ENCODE peak calls at places on chromosomes 12 and 14, in four cellular contexts. O, T, A and Q are unnamed samples.

GRCh38 chr14:64671591-64671990 is 32.6 kb upstream of the PLEKHG3 start:
- DNase-seq in A (peak), O (no peak), T (no peak), Q (peak)

GRCh38 chr12:119369907-119370546 is 35.5 kb downstream of the CCDC60 start:
- DNase-seq in O (no peak), A (peak), T (no peak), Q (peak)

GRCh38 chr14:76996563-76997146 is 31.9 kb downstream of the IRF2BPL start:
- DNase-seq in A (no peak), O (no peak), T (no peak), Q (no peak)

GRCh38 chr12:131628341-131628740 is 82.5 kb upstream of the SFSWAP start:
- DNase-seq in A (no peak), O (no peak), T (no peak), Q (no peak)

GRCh38 chr12:49797452-49797782 is 30.8 kb downstream of the NCKAP5L start:
- DNase-seq in O (no peak), A (no peak), T (no peak), Q (no peak)

GRCh38 chr14:68471964-68472508 is 320.8 kb downstream of the ZFP36L1 start:
- DNase-seq in O (no peak), T (no peak), A (no peak), Q (no peak)

GRCh38 chr12:93663729-93664084 is 13.5 kb upstream of the CRADD start:
- DNase-seq in O (no peak), T (no peak), A (no peak), Q (no peak)

GRCh38 chr12:84361651-84362551 is 550.7 kb downstream of the SLC6A15 start:
- DNase-seq in A (no peak), O (no peak), T (no peak), Q (no peak)

GRCh38 chr12:52091869-52092268 is 12.4 kb downstream of the SMIM41 start:
- DNase-seq in O (no peak), T (no peak), A (peak), Q (peak)

GRCh38 chr12:10392394-10392930 is 2.6 kb upstream of the KLRK1 start:
- DNase-seq in O (peak), T (no peak), A (peak), Q (peak)

GRCh38 chr12:6697584-6698351 is 2.8 kb downstream of the PIANP start:
- DNase-seq in T (peak), A (peak), O (no peak), Q (peak)